ENCODE peak calls at places on chromosomes 1 and 21, in five cellular contexts. S, M, H, R and I are unnamed samples.

GRCh38 chr1:96364576-96364975 is 357.0 kb upstream of the PTBP2 start:
- DNase-seq in S (no peak), R (no peak), H (no peak), M (no peak), I (no peak)

GRCh38 chr1:156673387-156674121 is 3.7 kb downstream of the NES start:
- DNase-seq in M (no peak), R (peak; percentile 41), H (peak; percentile 88), S (no peak), I (no peak)

GRCh38 chr1:59349101-59349500 is 52.2 kb downstream of the FGGY start:
- DNase-seq in H (no peak), S (no peak), M (no peak), R (no peak), I (no peak)

GRCh38 chr1:224435318-224435763 is 744 bp upstream of the WDR26 start:
- DNase-seq in S (peak; percentile 44), M (no peak), R (no peak), H (no peak), I (no peak)

GRCh38 chr1:66333463-66334232 is 200.3 kb upstream of the SGIP1 start:
- DNase-seq in S (no peak), H (no peak), R (no peak), M (no peak), I (no peak)

GRCh38 chr1:104856091-104856490 is 1106.4 kb downstream of the AMY1C start:
- DNase-seq in M (no peak), S (no peak), R (no peak), H (no peak), I (no peak)

GRCh38 chr1:197781998-197782718 is 6.9 kb upstream of the DENND1B start:
- DNase-seq in R (no peak), S (no peak), M (no peak), H (no peak), I (no peak)

GRCh38 chr1:103788377-103788776 is 38.7 kb downstream of the AMY1C start:
- DNase-seq in H (no peak), M (no peak), R (no peak), S (no peak), I (no peak)

GRCh38 chr21:38330671-38331070 is 73.9 kb downstream of the KCNJ15 start:
- DNase-seq in M (no peak), S (no peak), R (no peak), H (no peak), I (no peak)

GRCh38 chr1:5943373-5944068 is 48.7 kb downstream of the NPHP4 start:
- DNase-seq in R (no peak), H (no peak), S (no peak), M (no peak), I (no peak)

GRCh38 chr1:144101397-144102050 is 129.7 kb upstream of the FAM72C start:
- DNase-seq in S (no peak), M (no peak), H (no peak), R (no peak), I (no peak)

GRCh38 chr1:211344335-211344664 is 17.7 kb downstream of the TRAF5 start:
- DNase-seq in M (no peak), H (no peak), R (no peak), S (no peak), I (no peak)

GRCh38 chr1:24899581-24900485 is 30.2 kb downstream of the RUNX3 start:
- DNase-seq in M (no peak), S (no peak), H (no peak), R (no peak), I (no peak)

GRCh38 chr21:33027401-33028185 is 1.9 kb downstream of the OLIG2 start:
- DNase-seq in S (no peak), H (no peak), R (no peak), M (no peak), I (no peak)

GRCh38 chr1:223700942-223701637 is 11.2 kb upstream of the CAPN2 start:
- DNase-seq in M (peak; percentile 90), R (peak; percentile 32), H (no peak), S (peak; percentile 80), I (no peak)

GRCh38 chr1:247448107-247448778 is 9.7 kb downstream of the OR2B11 start:
- DNase-seq in H (peak; percentile 23), R (no peak), S (peak; percentile 63), M (no peak), I (no peak)

GRCh38 chr1:22922640-22923039 is 50.0 kb downstream of the LACTBL1 start:
- DNase-seq in H (no peak), S (no peak), R (no peak), M (no peak), I (no peak)

GRCh38 chr1:228143480-228144212 is 3.6 kb downstream of the GUK1 start:
- DNase-seq in H (no peak), S (no peak), M (no peak), R (no peak), I (no peak)

GRCh38 chr1:38559180-38559874 is 300.2 kb downstream of the RRAGC start:
- DNase-seq in S (no peak), M (no peak), H (no peak), R (no peak), I (peak; percentile 84)

GRCh38 chr1:192491804-192492554 is 83.6 kb upstream of the RGS1 start:
- DNase-seq in H (no peak), R (no peak), S (no peak), M (no peak), I (no peak)

GRCh38 chr1:86247553-86248279 is 91.1 kb upstream of the COL24A1 start:
- DNase-seq in R (no peak), H (no peak), S (no peak), M (no peak), I (no peak)

GRCh38 chr21:45364464-45365185 is 40.3 kb upstream of the COL18A1 start:
- DNase-seq in H (no peak), R (no peak), M (no peak), S (no peak), I (no peak)

GRCh38 chr1:7378346-7379130 is 392.6 kb upstream of the VAMP3 start:
- DNase-seq in S (no peak), R (no peak), H (no peak), M (no peak), I (no peak)

GRCh38 chr1:4963251-4963650 is 308.8 kb downstream of the AJAP1 start:
- DNase-seq in H (no peak), S (no peak), M (no peak), R (no peak), I (no peak)

GRCh38 chr1:207282496-207283380 is 38.7 kb upstream of the CD55 start:
- DNase-seq in S (no peak), H (no peak), R (no peak), M (no peak), I (no peak)

GRCh38 chr1:116775116-116775752 is 21.0 kb downstream of the CD2 start:
- DNase-seq in R (no peak), H (no peak), M (no peak), S (no peak), I (no peak)

GRCh38 chr21:44759628-44760285 is 41.9 kb downstream of the UBE2G2 start:
- DNase-seq in R (no peak), M (no peak), H (no peak), S (no peak), I (no peak)

GRCh38 chr1:196808529-196809235 is 10.8 kb upstream of the CFHR1 start:
- DNase-seq in M (no peak), R (no peak), S (no peak), H (no peak), I (no peak)

DNA sequence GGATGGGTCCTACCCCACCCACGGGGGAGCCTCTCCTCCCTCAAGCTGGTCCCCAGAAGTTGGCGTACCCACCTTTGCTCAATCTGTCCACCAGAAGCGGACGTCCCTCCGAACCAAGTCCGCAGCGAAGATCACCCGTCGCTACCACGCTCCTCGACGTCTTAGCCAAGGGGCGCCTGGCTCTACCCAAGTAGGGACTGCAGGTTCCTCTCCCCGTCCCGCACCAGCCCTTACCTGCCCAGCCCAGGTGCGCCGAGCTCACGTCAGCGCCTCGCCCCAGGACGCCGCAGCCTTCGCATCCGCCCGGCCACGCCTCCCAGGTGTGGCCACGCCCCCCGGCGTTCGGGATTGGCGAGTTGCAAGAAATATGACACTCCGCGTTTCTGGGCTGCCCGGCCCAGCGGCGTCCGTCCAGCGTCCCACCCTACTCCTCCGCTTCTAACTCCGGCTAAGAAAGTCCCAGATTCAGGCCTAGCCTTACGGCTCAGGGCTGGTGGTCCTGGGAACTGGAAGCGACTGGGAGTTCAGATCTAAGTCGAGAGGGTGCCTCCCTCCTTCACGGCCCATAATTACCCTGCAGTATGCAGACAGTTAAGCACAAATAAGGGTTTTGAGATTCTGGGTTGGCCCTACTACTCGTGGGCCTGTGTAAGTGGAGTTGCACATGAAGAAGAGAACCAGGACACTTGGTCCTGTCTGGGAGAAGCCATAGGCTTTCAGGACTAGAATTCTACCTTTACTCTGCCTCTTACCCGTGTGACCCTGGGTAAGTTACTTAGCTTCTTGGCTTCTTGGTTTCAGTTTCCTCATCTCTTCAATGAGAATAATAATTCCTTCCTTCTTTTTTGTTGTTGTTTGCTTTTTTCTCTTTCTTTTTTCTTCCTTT is at the start of gene IRF6:
- DNase-seq in H (peak; percentile 93), S (peak; percentile 97), M (peak; percentile 88), R (no peak), I (no peak)
- TF ChIP-seq EZH2 in H (no peak), S (no peak), M (no peak), R (no peak), I (no peak)

DNA sequence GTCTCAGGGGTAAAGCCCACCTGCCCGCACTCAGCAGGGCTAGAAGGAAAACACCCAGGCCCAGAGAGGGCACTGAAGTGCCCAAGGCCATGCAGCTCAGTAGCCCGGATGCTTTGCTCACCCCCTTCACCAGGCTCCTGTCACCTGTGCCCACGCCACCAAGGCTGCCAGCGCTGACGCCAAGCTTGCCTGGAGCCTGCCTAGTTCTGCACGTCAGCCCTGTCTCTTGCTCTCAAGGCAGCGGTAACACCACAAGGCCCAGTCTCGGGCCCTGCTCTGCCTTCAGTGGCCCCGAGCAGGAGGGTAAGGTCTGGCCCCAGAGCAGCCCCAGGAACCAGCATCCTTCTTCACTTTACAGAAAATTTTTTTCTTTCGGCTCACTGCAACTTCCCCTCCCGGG is 7.7 kb downstream of the TMEM63A start:
- DNase-seq in S (no peak), M (no peak), R (no peak), H (no peak), I (no peak)
- TF ChIP-seq SRF in S (no peak), M (no peak), R (no peak), H (no peak), I (no peak)

DNA sequence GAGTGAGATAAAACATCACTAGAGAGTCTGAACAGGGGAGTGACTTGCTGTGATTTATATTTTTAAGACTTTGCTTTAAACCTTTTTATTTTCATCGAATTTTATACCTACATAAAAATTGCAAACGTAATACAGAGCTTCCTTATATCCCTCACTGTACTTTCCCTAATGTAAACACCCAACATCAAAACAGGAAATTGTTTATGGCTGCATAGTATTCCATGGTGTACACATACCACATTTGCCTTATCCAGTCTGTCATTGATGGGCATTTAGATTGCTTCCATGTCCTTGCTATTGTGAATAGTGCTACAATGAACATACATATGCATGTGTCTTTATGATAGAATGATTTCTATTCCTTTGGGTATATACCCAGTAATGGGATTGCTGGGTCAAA is 34.8 kb downstream of the LRIF1 start:
- DNase-seq in M (no peak), H (no peak), S (no peak), R (no peak), I (no peak)
- TF ChIP-seq EZH2 in M (no peak), H (no peak), S (no peak), R (no peak), I (no peak)

GRCh38 chr1:231536099-231536498 is 7.6 kb downstream of the TSNAX start:
- DNase-seq in H (no peak), S (no peak), R (no peak), M (no peak), I (no peak)
- TF ChIP-seq SRF in H (no peak), S (no peak), R (no peak), M (no peak), I (no peak)